ENCODE peak calls at places on chromosomes 1 and 21, in nine cellular contexts. H is activated CD4-positive, alpha-beta T cell treated with anti-CD3 and anti-CD28 coated beads, Interleukin-2, amount 50 U/mL, for 4 hours; M is Right ventricle myocardium inferior; D is NCI-H345; G is frontal cortex; P is uterus; Y is T-helper 1 cell; S is fibroblast of pulmonary artery; Q is activated naive CD4-positive, alpha-beta T cell. J is an unnamed sample.

GRCh38 chr1:163240705-163241104 is 38.0 kb upstream of the RGS5 start:
- DNase-seq in H (no peak), M (no peak), D (no peak), G (no peak), P (no peak), Y (no peak), S (no peak), Q (no peak), J (no peak)

GRCh38 chr1:204647114-204647804 is 38.3 kb downstream of the LRRN2 start:
- DNase-seq in H (no peak), M (no peak), D (no peak), G (peak; percentile 51), P (no peak), Y (no peak), S (peak; percentile 83), Q (no peak), J (no peak)

GRCh38 chr1:228013322-228014234 is 6.8 kb downstream of the WNT3A start:
- DNase-seq in H (no peak), M (no peak), D (no peak), G (no peak), P (peak; percentile 10), Y (no peak), S (no peak), Q (no peak), J (no peak)

GRCh38 chr1:93591291-93591832 is 90.3 kb downstream of the BCAR3 start:
- DNase-seq in H (no peak), M (no peak), D (no peak), G (no peak), P (no peak), Y (no peak), S (no peak), Q (no peak), J (no peak)

GRCh38 chr1:8218351-8219092 is 99.4 kb upstream of the SLC45A1 start:
- DNase-seq in H (no peak), M (no peak), D (no peak), G (no peak), P (no peak), Y (no peak), S (no peak), Q (no peak), J (no peak)

GRCh38 chr1:161233102-161233501 is 4.9 kb downstream of the NR1I3 start:
- DNase-seq in H (no peak), M (no peak), D (no peak), G (no peak), P (no peak), Y (no peak), S (no peak), Q (no peak), J (no peak)

GRCh38 chr1:42817976-42818375 is 779 bp upstream of the SVBP start:
- DNase-seq in H (no peak), M (no peak), D (no peak), G (no peak), P (no peak), Y (no peak), S (no peak), Q (no peak), J (no peak)

GRCh38 chr21:33374080-33374873 is 28.9 kb upstream of the IFNGR2 start:
- DNase-seq in H (peak; percentile 64), M (no peak), D (peak; percentile 31), G (no peak), P (no peak), Y (peak; percentile 46), S (peak; percentile 81), Q (peak; percentile 44), J (peak; percentile 27)

GRCh38 chr1:21836729-21837128 is 24.7 kb downstream of the LDLRAD2 start:
- DNase-seq in H (no peak), M (no peak), D (no peak), G (no peak), P (no peak), Y (no peak), S (no peak), Q (no peak), J (no peak)

GRCh38 chr1:216310776-216311175 is 112.5 kb downstream of the USH2A start:
- DNase-seq in H (no peak), M (no peak), D (peak; percentile 39), G (no peak), P (no peak), Y (no peak), S (peak; percentile 65), Q (no peak), J (no peak)

GRCh38 chr1:215793210-215793609 is 226.1 kb downstream of the KCTD3 start:
- DNase-seq in H (no peak), M (no peak), D (peak; percentile 43), G (peak; percentile 3), P (no peak), Y (no peak), S (peak; percentile 62), Q (no peak), J (no peak)

GRCh38 chr1:24931481-24932221 is 1.6 kb upstream of the RUNX3 start:
- DNase-seq in H (no peak), M (no peak), D (no peak), G (no peak), P (no peak), Y (no peak), S (no peak), Q (no peak), J (no peak)

GRCh38 chr1:171313319-171313834 is 606 bp upstream of the FMO4 start:
- DNase-seq in H (no peak), M (no peak), D (no peak), G (no peak), P (no peak), Y (no peak), S (no peak), Q (no peak), J (no peak)

GRCh38 chr1:72918939-72919338 is 636.6 kb upstream of the NEGR1 start:
- DNase-seq in H (no peak), M (no peak), D (no peak), G (no peak), P (no peak), Y (no peak), S (no peak), Q (no peak), J (no peak)

GRCh38 chr1:154760469-154760933 is 109.6 kb downstream of the KCNN3 start:
- DNase-seq in H (peak; percentile 83), M (peak; percentile 86), D (peak; percentile 84), G (peak; percentile 56), P (peak; percentile 62), Y (peak; percentile 80), S (peak; percentile 10), Q (peak; percentile 85), J (peak; percentile 77)

GRCh38 chr1:155205969-155206593 is 1.6 kb downstream of the THBS3 start:
- DNase-seq in H (no peak), M (no peak), D (no peak), G (no peak), P (no peak), Y (no peak), S (no peak), Q (no peak), J (no peak)

J was measured in activated T-helper 9 cell treated with anti-CD3 and anti-CD28 coated beads, Interleukin-2, amount 50 U/mL, for 16 hours.